ENCODE peak calls at places on chromosomes 5 and 9, in nine cellular contexts. L is sigmoid colon; A is T-helper 22 cell; X is iPS-NIHi11; F is ACHN; M is T-helper 9 cell; V is NCI-H187; T is stimulated activated CD4-positive, alpha-beta T cell treated with anti-CD3 and anti-CD28 coated beads, Interleukin-15, amount 100 ng/mL, for 1 hour; P is tibial nerve. I is an unnamed sample.

GRCh38 chr5:173278641-173279040 is 43.6 kb upstream of the NKX2-5 start:
- DNase-seq in A (no peak), X (no peak), L (no peak), V (no peak), P (no peak), F (no peak), T (no peak), M (no peak), I (no peak)

GRCh38 chr5:141806626-141807025 is 71.6 kb downstream of the PCDH1 start:
- DNase-seq in L (no peak), M (no peak), F (no peak), X (no peak), T (no peak), A (no peak), P (no peak), V (no peak), I (no peak)

GRCh38 chr5:143008809-143009521 is 238.8 kb downstream of the ARHGAP26 start:
- DNase-seq in X (no peak), L (no peak), V (no peak), A (peak), F (peak), M (peak), P (no peak), T (peak), I (no peak)

GRCh38 chr9:89555426-89556375 is 49.1 kb upstream of the GADD45G start:
- DNase-seq in V (no peak), F (peak), M (no peak), P (no peak), T (no peak), A (no peak), L (no peak), X (no peak), I (no peak)

GRCh38 chr5:126481243-126481642 is 58.0 kb downstream of the GRAMD2B start:
- DNase-seq in F (no peak), A (no peak), P (no peak), M (no peak), V (no peak), T (no peak), L (no peak), X (no peak), I (no peak)

GRCh38 chr5:171397190-171397589 is 9.5 kb downstream of the NPM1 start:
- DNase-seq in F (no peak), L (no peak), V (no peak), X (no peak), A (no peak), P (no peak), T (no peak), M (no peak), I (no peak)

GRCh38 chr5:56410696-56411095 is 177.6 kb upstream of the ANKRD55 start:
- DNase-seq in V (no peak), T (no peak), A (no peak), P (no peak), X (no peak), F (no peak), M (no peak), L (no peak), I (no peak)

GRCh38 chr9:34125681-34126206 is 754 bp downstream of the DCAF12 start:
- DNase-seq in F (peak), L (no peak), P (no peak), T (no peak), A (no peak), V (no peak), X (peak), M (no peak), I (no peak)

GRCh38 chr9:85610074-85610855 is 131.5 kb downstream of the AGTPBP1 start:
- DNase-seq in X (peak), L (no peak), M (no peak), P (no peak), F (peak), A (no peak), T (no peak), V (no peak), I (no peak)

GRCh38 chr5:34715711-34716110 is 59.6 kb downstream of the RAI14 start:
- DNase-seq in P (no peak), A (no peak), T (no peak), L (no peak), X (no peak), V (no peak), M (no peak), F (no peak), I (no peak)

GRCh38 chr5:75331095-75332090 is 5.6 kb upstream of the HMGCR start:
- DNase-seq in F (no peak), V (no peak), P (no peak), M (no peak), A (no peak), X (no peak), L (no peak), T (no peak), I (no peak)

GRCh38 chr9:16954032-16954431 is 83.6 kb upstream of the BNC2 start:
- DNase-seq in X (no peak), V (no peak), A (no peak), L (no peak), M (no peak), T (no peak), P (no peak), F (no peak), I (no peak)

GRCh38 chr5:106940986-106941385 is 729.8 kb downstream of the EFNA5 start:
- DNase-seq in P (no peak), V (no peak), F (no peak), L (no peak), A (no peak), X (no peak), T (no peak), M (no peak), I (no peak)

GRCh38 chr5:68134669-68135313 is 80.8 kb upstream of the PIK3R1 start:
- DNase-seq in V (no peak), L (no peak), F (no peak), A (no peak), T (no peak), M (no peak), P (no peak), X (no peak), I (no peak)

GRCh38 chr5:13478831-13479465 is 465.5 kb downstream of the DNAH5 start:
- DNase-seq in X (peak), V (peak), L (no peak), A (no peak), M (no peak), T (no peak), P (no peak), F (peak), I (no peak)

GRCh38 chr5:145787996-145788395 is 47.1 kb downstream of the PRELID2 start:
- DNase-seq in M (no peak), V (no peak), T (no peak), L (no peak), F (no peak), X (no peak), A (no peak), P (no peak), I (no peak)

GRCh38 chr9:114284316-114285060 is 38.4 kb upstream of the ORM1 start:
- DNase-seq in F (no peak), X (no peak), T (no peak), M (no peak), V (no peak), A (no peak), P (no peak), L (peak), I (peak)

GRCh38 chr9:114925039-114925438 is 5.4 kb downstream of the TNFSF8 start:
- DNase-seq in P (no peak), T (no peak), X (no peak), A (no peak), M (no peak), V (no peak), L (no peak), F (no peak), I (no peak)

GRCh38 chr5:14313986-14314690 is 171.0 kb downstream of the TRIO start:
- DNase-seq in V (no peak), A (no peak), M (no peak), F (no peak), T (no peak), P (no peak), X (no peak), L (no peak), I (no peak)

GRCh38 chr5:142215915-142216681 is 107.5 kb downstream of the NDFIP1 start:
- DNase-seq in T (no peak), A (no peak), P (peak), X (no peak), F (peak), M (no peak), V (no peak), L (peak), I (no peak)

GRCh38 chr5:39215857-39216256 is 3.5 kb downstream of the FYB1 start:
- DNase-seq in M (no peak), T (no peak), L (no peak), A (no peak), V (no peak), X (no peak), F (no peak), P (no peak), I (no peak)

GRCh38 chr5:93250431-93250830 is 330.6 kb downstream of the NR2F1-AS1 start:
- DNase-seq in L (no peak), T (no peak), X (no peak), M (no peak), F (no peak), A (no peak), P (no peak), V (no peak), I (no peak)

GRCh38 chr9:120423812-120424211 is 156.2 kb downstream of the CDK5RAP2 start:
- DNase-seq in F (no peak), L (no peak), A (no peak), X (no peak), V (no peak), M (no peak), T (no peak), P (no peak), I (no peak)

GRCh38 chr9:133835273-133835901 is 97.2 kb upstream of the SARDH start:
- DNase-seq in V (no peak), A (no peak), T (no peak), L (no peak), P (no peak), F (no peak), X (no peak), M (no peak), I (no peak)

I was measured in cardiac septum.